ENCODE peak calls at places on chromosomes 1 and 21, in ten cellular contexts. O, A, X, Y, R, P, Z, N, J and H are unnamed samples.
A peak's percentile ranks its signal among the peaks of the same experiment; 100 is the strongest.

GRCh38 chr21:16330340-16331319 is 600.8 kb downstream of the USP25 start:
- DNase-seq in R (no peak), O (peak; percentile 86), N (peak; percentile 80), P (peak; percentile 88), A (peak; percentile 89), Y (peak; percentile 87), J (peak; percentile 27), Z (no peak), X (peak; percentile 52), H (peak; percentile 79)

GRCh38 chr1:17488977-17489739 is 49.7 kb upstream of the RCC2 start:
- DNase-seq in N (no peak), Z (no peak), P (no peak), X (no peak), Y (no peak), O (no peak), A (no peak), J (no peak), R (no peak), H (no peak)

GRCh38 chr1:43388021-43388575 is 1.5 kb downstream of the MED8 start:
- DNase-seq in R (no peak), Z (no peak), J (no peak), N (no peak), X (no peak), A (no peak), Y (no peak), P (no peak), O (no peak), H (no peak)

GRCh38 chr1:75234499-75235064 is 100.4 kb downstream of the LHX8 start:
- DNase-seq in Z (no peak), J (no peak), N (no peak), O (no peak), A (no peak), P (no peak), R (no peak), X (no peak), Y (no peak), H (no peak)

GRCh38 chr1:223649222-223649621 is 16.3 kb downstream of the CAPN8 start:
- DNase-seq in X (no peak), A (no peak), P (no peak), O (no peak), J (no peak), N (no peak), R (no peak), Y (no peak), Z (no peak), H (no peak)

GRCh38 chr21:31781737-31782136 is 49.8 kb upstream of the SCAF4 start:
- DNase-seq in A (no peak), P (no peak), X (no peak), J (no peak), O (peak; percentile 16), Z (no peak), R (peak; percentile 65), N (peak; percentile 40), Y (peak; percentile 8), H (peak; percentile 21)

GRCh38 chr1:45767035-45767434 is 16.6 kb upstream of the IPP start:
- DNase-seq in J (no peak), Y (no peak), A (no peak), R (no peak), Z (no peak), N (peak; percentile 38), P (no peak), X (no peak), O (no peak), H (peak; percentile 45)

GRCh38 chr1:40363721-40364120 is 9.8 kb upstream of the SMAP2 start:
- DNase-seq in J (no peak), O (no peak), Z (peak; percentile 19), X (no peak), R (no peak), A (peak; percentile 82), Y (no peak), N (no peak), P (no peak), H (no peak)